ENCODE peak calls at places on chromosomes 16 and 17, in nine cellular contexts. Q is AG10803, T is cardiac fibroblast, G is fibroblast of lung, V is cardiac muscle cell, P is heart left ventricle, H is AG04450, W is neuronal stem cell, F is colonic mucosa. O is an unnamed sample.

GRCh38 chr17:39536468-39536867 is 71.3 kb downstream of the NEUROD2 start:
- DNase-seq in V (no peak), H (no peak), G (no peak), T (no peak), Q (no peak), W (no peak), P (no peak), F (no peak), O (no peak)

GRCh38 chr17:7656958-7657715 is 6.4 kb downstream of the ATP1B2 start:
- DNase-seq in G (peak; percentile 5), H (no peak), F (peak; percentile 32), P (peak; percentile 80), W (peak; percentile 48), Q (no peak), V (peak; percentile 68), T (no peak), O (no peak)

GRCh38 chr16:13503960-13504635 is 415.9 kb upstream of the ERCC4 start:
- DNase-seq in T (no peak), W (no peak), P (no peak), V (no peak), Q (no peak), H (no peak), G (no peak), F (no peak), O (no peak)

GRCh38 chr17:70865993-70866804 is 696.9 kb downstream of the KCNJ2 start:
- DNase-seq in V (peak; percentile 20), T (no peak), W (no peak), F (no peak), P (no peak), G (no peak), Q (peak; percentile 25), H (no peak), O (peak; percentile 30)

GRCh38 chr16:3488801-3489200 is 6.5 kb downstream of the C16orf90 start:
- DNase-seq in P (no peak), G (no peak), Q (no peak), T (no peak), W (no peak), H (no peak), F (no peak), V (no peak), O (no peak)

GRCh38 chr16:85335584-85336492 is 223.6 kb upstream of the CIBAR2 start:
- DNase-seq in T (peak; percentile 62), G (peak; percentile 49), W (no peak), F (peak; percentile 81), Q (peak; percentile 29), V (peak; percentile 43), P (no peak), H (no peak), O (peak; percentile 82)

GRCh38 chr16:70253291-70254094 is 1.8 kb upstream of the EXOSC6 start:
- DNase-seq in T (peak; percentile 55), H (no peak), F (peak; percentile 46), Q (peak; percentile 40), P (no peak), V (peak; percentile 51), W (peak; percentile 20), G (peak; percentile 42), O (peak; percentile 63)

GRCh38 chr16:30030841-30031413 is at the start of gene TLCD3B:
- DNase-seq in F (no peak), V (no peak), Q (no peak), P (no peak), T (no peak), G (no peak), W (peak; percentile 42), H (no peak), O (no peak)

GRCh38 chr17:64115871-64116534 is 13.9 kb downstream of the ERN1 start:
- DNase-seq in G (peak; percentile 89), W (no peak), T (peak; percentile 93), F (no peak), H (peak; percentile 65), P (no peak), Q (peak; percentile 80), V (peak; percentile 91), O (peak; percentile 89)

GRCh38 chr16:89113152-89113547 is 19.5 kb downstream of the ACSF3 start:
- DNase-seq in W (no peak), T (no peak), G (no peak), H (no peak), Q (no peak), P (no peak), F (no peak), V (no peak), O (no peak)

GRCh38 chr17:53909802-53910201 is 87.1 kb downstream of the KIF2B start:
- DNase-seq in W (no peak), G (no peak), Q (no peak), F (no peak), H (no peak), V (no peak), P (no peak), T (no peak), O (no peak)

GRCh38 chr17:45135978-45136791 is 698 bp downstream of the ACBD4 start:
- DNase-seq in G (no peak), F (no peak), H (no peak), V (no peak), P (no peak), Q (no peak), T (no peak), W (no peak), O (no peak)

DNA sequence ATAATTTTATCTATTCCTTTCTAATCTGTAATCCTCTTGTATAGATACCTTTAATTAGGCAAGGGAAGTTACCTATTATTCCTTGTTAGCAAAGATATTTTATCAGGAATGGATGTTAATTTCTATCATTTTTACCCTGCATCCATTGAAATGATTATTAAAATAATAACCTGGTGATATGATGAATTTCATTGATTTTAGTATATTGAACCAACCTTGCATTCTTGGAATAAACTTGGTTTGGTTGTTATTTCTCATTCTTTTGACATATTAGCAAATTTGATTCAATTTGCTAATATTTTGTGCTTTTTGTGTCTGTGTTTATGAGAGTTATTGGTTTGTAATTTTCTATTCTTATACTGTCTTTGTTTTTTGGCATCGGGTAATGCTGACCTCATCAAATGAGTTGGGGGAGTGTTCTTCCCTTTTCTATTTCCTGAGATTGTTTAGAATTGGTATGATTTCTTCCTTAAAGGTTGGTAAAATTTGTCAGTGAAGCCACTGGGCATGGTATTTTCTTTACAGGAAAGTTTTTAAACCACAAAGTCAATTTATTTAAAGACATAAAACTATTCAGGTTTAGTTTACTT is 250.4 kb upstream of the PMFBP1 start:
- DNase-seq in W (no peak), H (no peak), Q (no peak), T (no peak), V (no peak), G (no peak), P (no peak), F (no peak), O (no peak)
- H3K4me3 ChIP-seq in W (no peak overlapping the region), H (no peak overlapping the region), Q (no peak overlapping the region), T (no peak overlapping the region), V (no peak overlapping the region), G (no peak overlapping the region), P (no peak overlapping the region), F (no peak overlapping the region), O (no peak overlapping the region)

GRCh38 chr17:31696703-31697325 is 162.2 kb downstream of the COPRS start:
- DNase-seq in W (no peak), V (no peak), Q (no peak), T (no peak), F (no peak), G (no peak), P (no peak), H (no peak), O (no peak)

GRCh38 chr17:31698751-31699150 is 160.3 kb downstream of the COPRS start:
- DNase-seq in Q (no peak), G (no peak), W (no peak), T (no peak), F (no peak), H (no peak), V (no peak), P (no peak), O (no peak)

GRCh38 chr17:31695456-31696090 is 163.5 kb downstream of the COPRS start:
- DNase-seq in F (no peak), V (peak; percentile 36), W (no peak), P (no peak), T (peak; percentile 39), H (no peak), Q (peak; percentile 46), G (peak; percentile 50), O (no peak)

GRCh38 chr17:31697838-31698237 is 161.2 kb downstream of the COPRS start:
- DNase-seq in F (no peak), P (no peak), H (no peak), G (no peak), Q (no peak), T (no peak), W (no peak), V (no peak), O (no peak)

DNA sequence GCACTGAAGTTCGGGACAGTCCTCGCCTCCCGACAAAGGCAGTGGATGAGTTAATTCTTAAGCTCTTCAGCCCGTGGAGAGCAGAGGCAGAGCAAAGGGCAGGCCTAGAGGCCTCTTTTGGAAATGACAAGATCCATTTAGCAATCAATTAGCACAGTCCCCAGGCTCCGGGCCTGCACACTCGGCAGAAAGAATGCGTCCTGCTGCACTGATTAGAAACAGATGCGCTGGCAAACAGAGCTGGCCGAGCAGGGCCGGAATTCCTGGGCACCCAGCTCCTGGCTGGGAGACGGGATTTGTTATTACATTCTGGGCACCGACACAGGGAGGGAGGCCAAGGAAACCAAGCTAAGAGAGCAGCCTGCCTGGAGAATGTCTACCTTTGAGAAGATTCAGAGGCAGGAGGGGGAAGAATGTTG is 162.9 kb downstream of the COPRS start:
- DNase-seq in T (peak; percentile 83), W (peak; percentile 74), V (peak; percentile 95), P (peak; percentile 83), F (peak; percentile 40), H (peak; percentile 84), Q (peak; percentile 100), G (peak; percentile 95), O (peak; percentile 65)
- H3K4me3 ChIP-seq in T (no peak overlapping the region), W (no peak overlapping the region), V (no peak overlapping the region), P (no peak overlapping the region), F (no peak overlapping the region), H (no peak overlapping the region), Q (no peak overlapping the region), G (no peak overlapping the region), O (no peak overlapping the region)

DNA sequence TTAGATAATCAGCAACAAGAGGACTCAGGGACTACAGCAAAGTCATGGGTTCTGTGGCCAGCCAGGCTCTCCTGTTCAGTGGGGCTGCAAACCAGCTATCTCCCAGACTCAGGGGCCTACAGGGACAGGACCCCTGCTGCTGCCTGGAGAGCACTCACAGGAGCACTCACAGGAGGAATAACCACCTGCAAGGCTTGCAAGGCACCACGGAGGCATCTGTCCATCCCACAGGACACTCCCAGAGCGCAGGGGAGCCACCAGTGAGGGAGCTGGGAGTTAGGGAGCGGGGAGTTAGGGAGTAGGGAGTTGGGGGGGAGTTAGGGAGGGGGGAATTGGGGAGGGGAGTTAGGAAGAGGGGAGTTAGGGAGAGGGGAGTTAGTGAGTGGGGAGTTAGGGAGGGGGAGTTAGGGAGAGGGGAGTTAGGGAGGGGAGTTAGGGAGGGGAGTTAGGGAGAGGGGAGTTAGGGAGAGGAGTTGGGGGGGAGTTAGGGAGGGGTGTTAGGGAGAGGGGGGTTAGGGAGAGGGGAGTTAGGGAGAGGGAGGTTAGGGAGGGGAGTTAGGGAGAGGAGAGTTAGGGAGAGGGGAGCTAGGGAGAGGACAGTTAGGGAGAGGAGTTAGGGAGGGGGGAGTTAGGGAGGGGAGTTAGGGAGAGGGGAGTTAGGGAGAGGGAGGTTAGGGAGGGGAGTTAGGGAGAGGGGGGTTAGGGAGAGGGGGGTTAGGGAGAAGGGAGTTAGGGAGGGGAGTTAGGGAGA is 5.7 kb downstream of the CANT1 start:
- DNase-seq in H (no peak), F (peak; percentile 27), V (no peak), T (no peak), G (no peak), W (no peak), Q (no peak), P (no peak), O (no peak)
- H3K4me3 ChIP-seq in H (no peak overlapping the region), F (peak overlapping the region; percentile 23), V (no peak overlapping the region), T (no peak overlapping the region), G (no peak overlapping the region), W (no peak overlapping the region), Q (no peak overlapping the region), P (no peak overlapping the region), O (no peak overlapping the region)

GRCh38 chr16:10577305-10578202 is 2.8 kb downstream of the EMP2 start:
- DNase-seq in V (no peak), Q (peak; percentile 85), F (peak; percentile 47), P (peak; percentile 64), W (no peak), H (no peak), G (no peak), T (no peak), O (no peak)
- H3K4me3 ChIP-seq in V (peak overlapping the region; percentile 54), Q (peak overlapping the region; percentile 84), F (peak overlapping the region; percentile 86), P (peak overlapping the region; percentile 94), W (no peak overlapping the region), H (no peak overlapping the region), G (no peak overlapping the region), T (no peak overlapping the region), O (no peak overlapping the region)